ENCODE peak calls at places on chromosomes 16 and 17, in seven cellular contexts. One of them, this sample, is unnamed.

GRCh38 chr17:4583796-4584124 is 569 bp upstream of the SMTNL2 start:
- DNase-seq in ELF-1: peak; percentile 65
- DNase-seq in T-helper 1 cell: no peak
- DNase-seq in GM04503: no peak
- DNase-seq in CD8-positive, alpha-beta memory T cell: peak; percentile 11
- DNase-seq in NCI-H460: peak; percentile 30
- DNase-seq in SK-MEL-5: peak; percentile 72
- DNase-seq in this sample: no peak

GRCh38 chr17:78276499-78276898 is 45.1 kb downstream of the TMEM235 start:
- DNase-seq in GM04503: no peak
- DNase-seq in CD8-positive, alpha-beta memory T cell: no peak
- DNase-seq in ELF-1: no peak
- DNase-seq in NCI-H460: no peak
- DNase-seq in SK-MEL-5: no peak
- DNase-seq in T-helper 1 cell: no peak
- DNase-seq in this sample: no peak

GRCh38 chr16:69017036-69017783 is 88.2 kb upstream of the HAS3 start:
- DNase-seq in NCI-H460: no peak
- DNase-seq in ELF-1: no peak
- DNase-seq in T-helper 1 cell: no peak
- DNase-seq in SK-MEL-5: peak; percentile 85
- DNase-seq in CD8-positive, alpha-beta memory T cell: no peak
- DNase-seq in GM04503: no peak
- DNase-seq in this sample: no peak

GRCh38 chr17:40530988-40531971 is 29.9 kb upstream of the TNS4 start:
- DNase-seq in ELF-1: no peak
- DNase-seq in GM04503: no peak
- DNase-seq in T-helper 1 cell: peak; percentile 56
- DNase-seq in SK-MEL-5: no peak
- DNase-seq in CD8-positive, alpha-beta memory T cell: peak; percentile 60
- DNase-seq in NCI-H460: no peak
- DNase-seq in this sample: no peak

GRCh38 chr17:80663783-80664206 is 119.2 kb downstream of the RPTOR start:
- DNase-seq in T-helper 1 cell: no peak
- DNase-seq in NCI-H460: no peak
- DNase-seq in CD8-positive, alpha-beta memory T cell: peak; percentile 80
- DNase-seq in GM04503: peak; percentile 30
- DNase-seq in SK-MEL-5: no peak
- DNase-seq in ELF-1: peak; percentile 23
- DNase-seq in this sample: no peak

GRCh38 chr17:83080641-83081560 is 1.5 kb downstream of the METRNL start:
- DNase-seq in ELF-1: no peak
- DNase-seq in SK-MEL-5: no peak
- DNase-seq in GM04503: no peak
- DNase-seq in CD8-positive, alpha-beta memory T cell: peak; percentile 26
- DNase-seq in T-helper 1 cell: no peak
- DNase-seq in NCI-H460: no peak
- DNase-seq in this sample: no peak

GRCh38 chr17:53627511-53627910 is 195.2 kb upstream of the KIF2B start:
- DNase-seq in SK-MEL-5: no peak
- DNase-seq in NCI-H460: peak; percentile 2
- DNase-seq in CD8-positive, alpha-beta memory T cell: no peak
- DNase-seq in GM04503: peak; percentile 49
- DNase-seq in ELF-1: no peak
- DNase-seq in T-helper 1 cell: no peak
- DNase-seq in this sample: no peak

GRCh38 chr16:84286568-84287220 is 8.0 kb upstream of the WFDC1 start:
- DNase-seq in CD8-positive, alpha-beta memory T cell: no peak
- DNase-seq in SK-MEL-5: no peak
- DNase-seq in GM04503: no peak
- DNase-seq in ELF-1: no peak
- DNase-seq in NCI-H460: no peak
- DNase-seq in T-helper 1 cell: no peak
- DNase-seq in this sample: no peak

GRCh38 chr17:64005734-64006167 is 7.6 kb downstream of the PRR29 start:
- DNase-seq in GM04503: no peak
- DNase-seq in ELF-1: no peak
- DNase-seq in CD8-positive, alpha-beta memory T cell: no peak
- DNase-seq in SK-MEL-5: no peak
- DNase-seq in T-helper 1 cell: no peak
- DNase-seq in NCI-H460: no peak
- DNase-seq in this sample: no peak

GRCh38 chr17:64503821-64504768 is 2.0 kb downstream of the DDX5 start:
- DNase-seq in T-helper 1 cell: no peak
- DNase-seq in CD8-positive, alpha-beta memory T cell: peak; percentile 21
- DNase-seq in GM04503: no peak
- DNase-seq in NCI-H460: no peak
- DNase-seq in ELF-1: no peak
- DNase-seq in SK-MEL-5: no peak
- DNase-seq in this sample: no peak

This sample was measured in thoracic aorta.